ENCODE peak calls at places on chromosomes 1 and 21, in five cellular contexts. I, T, S, X and H are unnamed samples.

GRCh38 chr1:150560576-150560975 is 11.4 kb downstream of the ADAMTSL4 start:
- DNase-seq in I (no peak), T (no peak), S (no peak), X (peak), H (no peak)

GRCh38 chr1:207145401-207146058 is 41.5 kb downstream of the C4BPA start:
- DNase-seq in I (no peak), T (no peak), S (no peak), X (no peak), H (no peak)

GRCh38 chr1:8742022-8742924 is 75.2 kb downstream of the RERE start:
- DNase-seq in I (no peak), T (no peak), S (no peak), X (no peak), H (peak)

GRCh38 chr1:202320081-202320405 is 21.7 kb downstream of the UBE2T start:
- DNase-seq in I (no peak), T (no peak), S (no peak), X (no peak), H (no peak)

GRCh38 chr1:67823645-67824044 is 9.6 kb downstream of the GNG12 start:
- DNase-seq in I (peak), T (no peak), S (no peak), X (no peak), H (no peak)

GRCh38 chr1:110161822-110162221 is 11.5 kb downstream of the SLC6A17 start:
- DNase-seq in I (no peak), T (no peak), S (no peak), X (no peak), H (no peak)

GRCh38 chr1:209653915-209654351 is 1.7 kb upstream of the LAMB3 start:
- DNase-seq in I (no peak), T (no peak), S (no peak), X (no peak), H (no peak)

GRCh38 chr1:63728611-63729226 is 45.1 kb upstream of the ROR1 start:
- DNase-seq in I (no peak), T (no peak), S (no peak), X (peak), H (no peak)

GRCh38 chr1:86972262-86972661 is 57.8 kb downstream of the HS2ST1 start:
- DNase-seq in I (no peak), T (no peak), S (no peak), X (no peak), H (no peak)

GRCh38 chr1:223683586-223684487 is 18.3 kb upstream of the CAPN8 start:
- DNase-seq in I (peak), T (no peak), S (peak), X (peak), H (peak)

GRCh38 chr1:177429234-177429633 is 258.5 kb downstream of the BRINP2 start:
- DNase-seq in I (no peak), T (no peak), S (no peak), X (no peak), H (no peak)

GRCh38 chr1:11316701-11317100 is 43.7 kb downstream of the UBIAD1 start:
- DNase-seq in I (no peak), T (no peak), S (no peak), X (no peak), H (no peak)

GRCh38 chr1:151839457-151840409 is at the start of gene C2CD4D:
- DNase-seq in I (no peak), T (peak), S (peak), X (peak), H (peak)

GRCh38 chr1:56548566-56548965 is 30.8 kb downstream of the PLPP3 start:
- DNase-seq in I (no peak), T (no peak), S (no peak), X (no peak), H (no peak)

GRCh38 chr1:210377934-210378333 is 49.2 kb downstream of the HHAT start:
- DNase-seq in I (peak), T (no peak), S (no peak), X (no peak), H (no peak)

GRCh38 chr1:118986291-118986838 is 1.8 kb downstream of the TBX15 start:
- DNase-seq in I (no peak), T (no peak), S (no peak), X (no peak), H (no peak)

GRCh38 chr1:12472798-12473551 is 145.0 kb downstream of the DHRS3 start:
- DNase-seq in I (no peak), T (no peak), S (no peak), X (no peak), H (no peak)

GRCh38 chr1:241375906-241376305 is 18.9 kb upstream of the RGS7 start:
- DNase-seq in I (no peak), T (no peak), S (no peak), X (no peak), H (no peak)

GRCh38 chr1:188251039-188251438 is 1422.3 kb downstream of the PLA2G4A start:
- DNase-seq in I (no peak), T (no peak), S (no peak), X (no peak), H (no peak)

GRCh38 chr21:13937236-13937635 is 273.5 kb downstream of the LIPI start:
- DNase-seq in I (no peak), T (no peak), S (no peak), X (no peak), H (no peak)

GRCh38 chr1:221334082-221334481 is 407.8 kb downstream of the DUSP10 start:
- DNase-seq in I (peak), T (no peak), S (no peak), X (no peak), H (peak)

GRCh38 chr1:227924838-227925574 is 22.7 kb downstream of the WNT9A start:
- DNase-seq in I (no peak), T (no peak), S (no peak), X (no peak), H (no peak)

DNA sequence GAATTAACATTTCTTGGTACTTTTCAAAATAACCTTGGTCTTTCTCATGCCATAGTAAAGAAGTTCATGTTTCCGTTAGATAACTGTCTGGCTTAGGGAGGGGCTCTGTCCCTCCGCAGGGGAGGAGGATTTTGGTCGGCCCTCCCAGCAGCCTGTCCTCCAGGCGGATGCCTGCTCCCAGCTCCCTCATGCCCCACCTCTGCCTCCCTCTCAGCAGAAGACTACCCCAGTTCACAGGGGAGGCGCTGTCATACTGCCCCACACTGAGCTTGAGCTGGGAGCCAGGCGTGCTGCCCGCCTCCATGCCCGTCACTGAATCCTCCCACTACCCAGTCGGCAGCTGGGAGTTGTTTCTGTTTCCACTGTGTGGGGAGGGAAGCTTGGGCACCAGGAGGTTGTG is 127.3 kb downstream of the CAMTA1 start:
- DNase-seq in I (no peak), T (no peak), S (no peak), X (no peak), H (no peak)
- H2AFZ ChIP-seq in I (no peak), T (no peak), S (no peak), X (no peak), H (no peak)

DNA sequence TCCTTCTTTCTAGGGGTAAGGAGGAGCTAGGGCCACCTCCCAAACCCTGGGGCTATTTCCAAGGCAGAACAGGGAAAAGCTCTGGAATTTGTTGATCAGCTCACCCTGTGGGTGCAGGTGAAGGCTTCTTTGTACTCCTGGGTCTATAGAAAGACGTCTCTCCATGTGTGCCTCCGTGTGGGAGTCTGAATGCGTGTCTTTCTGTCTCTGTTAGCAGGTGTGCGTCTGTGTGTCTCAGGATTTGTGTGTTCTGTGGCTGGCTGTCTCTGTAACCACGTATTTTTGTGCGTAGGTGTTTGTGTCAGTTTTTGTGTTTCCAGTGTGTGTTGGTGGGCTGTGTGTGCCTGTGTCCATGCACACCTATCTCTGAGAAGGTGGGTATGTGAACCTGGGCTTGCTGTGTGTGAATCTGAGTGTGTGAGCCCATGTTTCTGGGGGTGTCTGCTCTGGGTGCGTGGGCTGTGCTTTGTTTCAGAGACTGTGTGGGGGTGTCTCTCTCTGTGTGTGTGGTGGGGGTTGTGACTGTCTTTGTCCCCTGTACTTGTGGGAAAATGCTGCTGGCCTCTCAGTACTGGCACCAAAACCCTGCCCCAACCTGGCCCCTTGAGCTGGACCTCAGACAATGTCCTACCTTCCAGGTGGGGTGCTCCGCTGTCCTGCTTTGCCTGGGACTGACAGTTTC is 12.7 kb upstream of the ETV3L start:
- DNase-seq in I (no peak), T (no peak), S (no peak), X (no peak), H (no peak)
- H4K91ac ChIP-seq in I (no peak), T (peak), S (no peak), X (no peak), H (no peak)

GRCh38 chr1:20233394-20233793 is 47.1 kb upstream of the PLA2G2C start:
- DNase-seq in I (peak), T (no peak), S (no peak), X (no peak), H (peak)
- H3K14ac ChIP-seq in I (no peak), T (no peak), S (no peak), X (no peak), H (no peak)

GRCh38 chr1:112262301-112262700 is 133.7 kb upstream of the CTTNBP2NL start:
- DNase-seq in I (no peak), T (no peak), S (no peak), X (no peak), H (no peak)

GRCh38 chr1:112264553-112264952 is 131.5 kb upstream of the CTTNBP2NL start:
- DNase-seq in I (no peak), T (no peak), S (no peak), X (no peak), H (peak)

GRCh38 chr1:112265946-112266345 is 130.1 kb upstream of the CTTNBP2NL start:
- DNase-seq in I (no peak), T (no peak), S (no peak), X (no peak), H (peak)

GRCh38 chr1:112264010-112264409 is 132.0 kb upstream of the CTTNBP2NL start:
- DNase-seq in I (no peak), T (no peak), S (no peak), X (no peak), H (peak)

DNA sequence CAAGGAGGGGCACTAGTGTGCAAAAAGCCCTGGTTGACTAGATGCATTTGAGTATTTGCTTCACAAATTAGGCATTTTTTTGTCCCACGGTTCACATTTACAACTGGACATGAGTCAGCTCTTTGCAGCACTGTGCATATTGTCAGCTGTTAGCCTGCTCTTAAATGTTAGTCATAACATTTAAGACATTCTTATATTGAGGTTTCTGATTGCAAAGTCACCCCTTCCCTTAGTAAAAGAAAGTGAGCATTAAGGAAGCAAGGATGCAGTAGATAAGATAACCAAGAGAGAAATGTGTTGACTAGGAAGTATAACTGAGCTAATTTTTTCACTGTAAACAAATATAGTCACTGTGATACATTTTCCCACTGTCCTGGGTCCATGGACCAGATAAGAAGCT is 132.6 kb upstream of the CTTNBP2NL start:
- DNase-seq in I (peak), T (no peak), S (no peak), X (no peak), H (peak)
- H2AFZ ChIP-seq in I (no peak), T (no peak), S (no peak), X (no peak), H (no peak)

GRCh38 chr1:205345761-205346160 is 11.0 kb downstream of the KLHDC8A start:
- DNase-seq in I (no peak), T (no peak), S (no peak), X (no peak), H (no peak)

GRCh38 chr1:205346956-205347574 is 9.7 kb downstream of the KLHDC8A start:
- DNase-seq in I (no peak), T (no peak), S (no peak), X (no peak), H (peak)

GRCh38 chr1:205350124-205350523 is 6.6 kb downstream of the KLHDC8A start:
- DNase-seq in I (no peak), T (no peak), S (no peak), X (no peak), H (no peak)

GRCh38 chr1:205350626-205351235 is 6.0 kb downstream of the KLHDC8A start:
- DNase-seq in I (no peak), T (no peak), S (no peak), X (peak), H (no peak)

GRCh38 chr1:205348559-205349477 is 7.9 kb downstream of the KLHDC8A start:
- DNase-seq in I (no peak), T (no peak), S (no peak), X (no peak), H (no peak)
- H4K91ac ChIP-seq in I (no peak), T (peak), S (no peak), X (no peak), H (no peak)

GRCh38 chr1:228964178-228964819 is 229.0 kb downstream of the RHOU start:
- DNase-seq in I (peak), T (no peak), S (no peak), X (peak), H (peak)
- H3K14ac ChIP-seq in I (peak), T (no peak), S (no peak), X (no peak), H (no peak)

DNA sequence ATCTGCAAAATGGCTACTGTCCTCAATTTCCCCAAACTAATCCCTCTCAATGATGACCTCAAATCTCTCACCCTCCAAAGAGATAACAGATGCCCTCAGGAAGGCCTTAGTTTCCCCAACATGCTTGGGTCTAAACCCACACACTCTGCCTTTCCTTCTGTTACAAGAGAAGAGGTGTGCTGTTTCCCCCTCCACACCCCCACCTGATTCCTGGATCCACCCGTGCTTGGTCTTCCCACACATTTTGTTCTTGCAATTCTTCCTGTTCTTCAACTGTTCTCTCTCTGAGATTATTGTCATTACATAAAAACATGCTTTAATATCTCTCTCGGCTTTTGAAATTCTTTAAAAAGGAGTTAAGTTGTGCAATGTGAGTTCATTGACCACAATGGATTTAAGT is 5.7 kb upstream of the CBR3 start:
- DNase-seq in I (no peak), T (no peak), S (no peak), X (no peak), H (no peak)
- H2AFZ ChIP-seq in I (no peak), T (no peak), S (no peak), X (no peak), H (no peak)

GRCh38 chr1:172638249-172638648 is 20.7 kb upstream of the FASLG start:
- DNase-seq in I (no peak), T (no peak), S (no peak), X (no peak), H (no peak)
- H4K91ac ChIP-seq in I (peak), T (no peak), S (no peak), X (no peak), H (no peak)

GRCh38 chr1:229107972-229108371 is 162.9 kb upstream of the RAB4A start:
- DNase-seq in I (no peak), T (no peak), S (no peak), X (no peak), H (no peak)
- H3K14ac ChIP-seq in I (no peak), T (no peak), S (no peak), X (no peak), H (no peak)